ENCODE peak calls at places on chromosomes 2 and 18, in four cellular contexts. One of them, this sample, is unnamed.
A peak's percentile ranks its signal among the peaks of the same experiment; 100 is the strongest.

GRCh38 chr2:167454036-167454435 is 565.8 kb downstream of the XIRP2 start:
- DNase-seq in stomach: no peak
- DNase-seq in GM12878: no peak
- DNase-seq in transverse colon: no peak
- DNase-seq in this sample: no peak

GRCh38 chr18:79935499-79935898 is 16.0 kb downstream of the SLC66A2 start:
- DNase-seq in stomach: no peak
- DNase-seq in GM12878: no peak
- DNase-seq in transverse colon: peak; percentile 5
- DNase-seq in this sample: peak; percentile 37

GRCh38 chr2:218448934-218449333 is 30.0 kb downstream of the VIL1 start:
- DNase-seq in stomach: no peak
- DNase-seq in GM12878: no peak
- DNase-seq in transverse colon: peak; percentile 26
- DNase-seq in this sample: no peak

GRCh38 chr2:29009711-29010677 is 28.9 kb downstream of the TOGARAM2 start:
- DNase-seq in stomach: no peak
- DNase-seq in GM12878: no peak
- DNase-seq in transverse colon: no peak
- DNase-seq in this sample: no peak

GRCh38 chr2:61471905-61472805 is 1.3 kb upstream of the USP34 start:
- DNase-seq in stomach: no peak
- DNase-seq in GM12878: no peak
- DNase-seq in transverse colon: peak; percentile 34
- DNase-seq in this sample: no peak

GRCh38 chr2:56168163-56168562 is 15.6 kb upstream of the CCDC85A start:
- DNase-seq in stomach: no peak
- DNase-seq in GM12878: no peak
- DNase-seq in transverse colon: no peak
- DNase-seq in this sample: no peak

GRCh38 chr2:113218283-113219091 is 44.7 kb downstream of the PSD4 start:
- DNase-seq in stomach: no peak
- DNase-seq in GM12878: no peak
- DNase-seq in transverse colon: peak; percentile 83
- DNase-seq in this sample: peak; percentile 84

GRCh38 chr2:165793161-165793778 is 777 bp downstream of the GALNT3 start:
- DNase-seq in stomach: peak; percentile 74
- DNase-seq in GM12878: no peak
- DNase-seq in transverse colon: peak; percentile 56
- DNase-seq in this sample: no peak

GRCh38 chr2:151575338-151575737 is 158.9 kb downstream of the NEB start:
- DNase-seq in stomach: no peak
- DNase-seq in GM12878: no peak
- DNase-seq in transverse colon: no peak
- DNase-seq in this sample: no peak

GRCh38 chr2:5719629-5720334 is 27.6 kb downstream of the SOX11 start:
- DNase-seq in stomach: no peak
- DNase-seq in GM12878: no peak
- DNase-seq in transverse colon: no peak
- DNase-seq in this sample: no peak

GRCh38 chr2:179443175-179443574 is 178.5 kb upstream of the SESTD1 start:
- DNase-seq in stomach: no peak
- DNase-seq in GM12878: no peak
- DNase-seq in transverse colon: no peak
- DNase-seq in this sample: no peak

GRCh38 chr2:74815955-74816354 is 18.0 kb upstream of the HK2 start:
- DNase-seq in stomach: no peak
- DNase-seq in GM12878: no peak
- DNase-seq in transverse colon: no peak
- DNase-seq in this sample: no peak

GRCh38 chr2:129605654-129606053 is 373.8 kb upstream of the RAB6C start:
- DNase-seq in stomach: no peak
- DNase-seq in GM12878: no peak
- DNase-seq in transverse colon: no peak
- DNase-seq in this sample: no peak

GRCh38 chr2:129604560-129604959 is 374.9 kb upstream of the RAB6C start:
- DNase-seq in stomach: no peak
- DNase-seq in GM12878: no peak
- DNase-seq in transverse colon: no peak
- DNase-seq in this sample: no peak

GRCh38 chr2:129606496-129607270 is 372.8 kb upstream of the RAB6C start:
- DNase-seq in stomach: no peak
- DNase-seq in GM12878: no peak
- DNase-seq in transverse colon: no peak
- DNase-seq in this sample: no peak

GRCh38 chr2:129611456-129611855 is 368.0 kb upstream of the RAB6C start:
- DNase-seq in stomach: no peak
- DNase-seq in GM12878: no peak
- DNase-seq in transverse colon: no peak
- DNase-seq in this sample: no peak

GRCh38 chr2:129609224-129609623 is 370.2 kb upstream of the RAB6C start:
- DNase-seq in stomach: no peak
- DNase-seq in GM12878: no peak
- DNase-seq in transverse colon: no peak
- DNase-seq in this sample: no peak
- H3K4me3 ChIP-seq in stomach: no peak overlapping the region
- H3K4me3 ChIP-seq in GM12878: no peak overlapping the region
- H3K4me3 ChIP-seq in transverse colon: no peak overlapping the region
- H3K4me3 ChIP-seq in this sample: no peak overlapping the region

GRCh38 chr18:49274188-49274714 is 186.2 kb downstream of the DYM start:
- DNase-seq in stomach: no peak
- DNase-seq in GM12878: no peak
- DNase-seq in transverse colon: no peak
- DNase-seq in this sample: no peak

GRCh38 chr18:49276680-49277079 is 183.8 kb downstream of the DYM start:
- DNase-seq in stomach: no peak
- DNase-seq in GM12878: no peak
- DNase-seq in transverse colon: no peak
- DNase-seq in this sample: no peak

GRCh38 chr18:49273201-49273880 is 187.1 kb downstream of the DYM start:
- DNase-seq in stomach: no peak
- DNase-seq in GM12878: no peak
- DNase-seq in transverse colon: no peak
- DNase-seq in this sample: no peak

GRCh38 chr18:49277395-49278036 is 182.9 kb downstream of the DYM start:
- DNase-seq in stomach: no peak
- DNase-seq in GM12878: no peak
- DNase-seq in transverse colon: no peak
- DNase-seq in this sample: no peak

DNA sequence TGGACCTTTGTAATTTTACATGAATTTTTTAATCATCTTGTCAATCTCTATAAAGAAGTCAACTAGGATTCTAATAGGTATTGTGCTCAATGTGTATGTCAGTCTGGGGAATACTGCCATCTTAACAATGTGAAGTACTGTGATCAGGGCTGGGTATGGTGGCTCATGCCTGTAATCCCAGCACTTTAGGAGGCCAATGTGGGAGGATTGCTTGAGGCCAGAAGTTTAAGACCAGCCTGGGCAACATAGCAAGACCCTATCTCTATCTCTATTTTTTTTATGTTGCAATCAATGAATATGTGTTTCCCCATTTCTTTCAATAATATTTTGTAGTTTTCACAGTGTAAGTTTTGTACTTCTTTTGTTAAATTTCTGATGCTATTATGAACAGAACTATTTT is 185.0 kb downstream of the DYM start:
- DNase-seq in stomach: no peak
- DNase-seq in GM12878: no peak
- DNase-seq in transverse colon: no peak
- DNase-seq in this sample: no peak
- TF ChIP-seq EP300 in stomach: no peak
- TF ChIP-seq EP300 in GM12878: no peak
- TF ChIP-seq EP300 in transverse colon: no peak
- TF ChIP-seq EP300 in this sample: no peak

GRCh38 chr2:27723372-27724144 is 48.0 kb upstream of the MRPL33 start:
- DNase-seq in stomach: peak; percentile 79
- DNase-seq in GM12878: no peak
- DNase-seq in transverse colon: peak; percentile 70
- DNase-seq in this sample: peak; percentile 88

GRCh38 chr2:27721335-27721734 is 50.2 kb upstream of the MRPL33 start:
- DNase-seq in stomach: peak; percentile 50
- DNase-seq in GM12878: no peak
- DNase-seq in transverse colon: no peak
- DNase-seq in this sample: no peak

GRCh38 chr2:27717070-27717453 is 53.4 kb downstream of the SLC4A1AP start:
- DNase-seq in stomach: no peak
- DNase-seq in GM12878: no peak
- DNase-seq in transverse colon: no peak
- DNase-seq in this sample: no peak

GRCh38 chr2:27721884-27722485 is 49.5 kb upstream of the MRPL33 start:
- DNase-seq in stomach: no peak
- DNase-seq in GM12878: no peak
- DNase-seq in transverse colon: no peak
- DNase-seq in this sample: no peak

GRCh38 chr2:27720004-27720551 is 51.4 kb upstream of the MRPL33 start:
- DNase-seq in stomach: peak; percentile 51
- DNase-seq in GM12878: no peak
- DNase-seq in transverse colon: no peak
- DNase-seq in this sample: no peak
- TF ChIP-seq POLR2AphosphoS5 in stomach: no peak
- TF ChIP-seq POLR2AphosphoS5 in GM12878: no peak
- TF ChIP-seq POLR2AphosphoS5 in transverse colon: no peak
- TF ChIP-seq POLR2AphosphoS5 in this sample: no peak

GRCh38 chr2:37080231-37080630 is 3.9 kb downstream of the HEATR5B start:
- DNase-seq in stomach: no peak
- DNase-seq in GM12878: no peak
- DNase-seq in transverse colon: no peak
- DNase-seq in this sample: no peak

GRCh38 chr2:37083873-37084792 is at the start of the genes GPATCH11 and HEATR5B:
- DNase-seq in stomach: peak; percentile 96
- DNase-seq in GM12878: peak; percentile 95
- DNase-seq in transverse colon: peak; percentile 97
- DNase-seq in this sample: peak; percentile 97

GRCh38 chr2:37085731-37086147 is 1.4 kb downstream of the GPATCH11 start:
- DNase-seq in stomach: no peak
- DNase-seq in GM12878: no peak
- DNase-seq in transverse colon: no peak
- DNase-seq in this sample: no peak

GRCh38 chr2:37084797-37085196 is 479 bp downstream of the GPATCH11 start:
- DNase-seq in stomach: no peak
- DNase-seq in GM12878: no peak
- DNase-seq in transverse colon: no peak
- DNase-seq in this sample: no peak

GRCh38 chr2:37080674-37081073 is 3.5 kb downstream of the HEATR5B start:
- DNase-seq in stomach: no peak
- DNase-seq in GM12878: no peak
- DNase-seq in transverse colon: no peak
- DNase-seq in this sample: no peak
- H3K4me3 ChIP-seq in stomach: no peak overlapping the region
- H3K4me3 ChIP-seq in GM12878: peak overlapping the region; percentile 13
- H3K4me3 ChIP-seq in transverse colon: no peak overlapping the region
- H3K4me3 ChIP-seq in this sample: no peak overlapping the region

GRCh38 chr2:12734914-12735654 is 18.3 kb downstream of the TRIB2 start:
- DNase-seq in stomach: no peak
- DNase-seq in GM12878: no peak
- DNase-seq in transverse colon: no peak
- DNase-seq in this sample: no peak
- TF ChIP-seq EP300 in stomach: peak; percentile 59
- TF ChIP-seq EP300 in GM12878: no peak
- TF ChIP-seq EP300 in transverse colon: no peak
- TF ChIP-seq EP300 in this sample: no peak

GRCh38 chr2:215793747-215794595 is 219.4 kb downstream of the MREG start:
- DNase-seq in stomach: peak; percentile 59
- DNase-seq in GM12878: peak; percentile 56
- DNase-seq in transverse colon: peak; percentile 16
- DNase-seq in this sample: no peak

GRCh38 chr2:215797676-215798075 is 215.7 kb downstream of the MREG start:
- DNase-seq in stomach: no peak
- DNase-seq in GM12878: no peak
- DNase-seq in transverse colon: no peak
- DNase-seq in this sample: no peak

GRCh38 chr2:215796160-215796559 is 217.2 kb downstream of the MREG start:
- DNase-seq in stomach: peak; percentile 31
- DNase-seq in GM12878: no peak
- DNase-seq in transverse colon: no peak
- DNase-seq in this sample: no peak

GRCh38 chr2:215791481-215791937 is 221.8 kb downstream of the MREG start:
- DNase-seq in stomach: no peak
- DNase-seq in GM12878: no peak
- DNase-seq in transverse colon: no peak
- DNase-seq in this sample: no peak

GRCh38 chr2:215794829-215795546 is 218.4 kb downstream of the MREG start:
- DNase-seq in stomach: no peak
- DNase-seq in GM12878: no peak
- DNase-seq in transverse colon: no peak
- DNase-seq in this sample: no peak
- TF ChIP-seq POLR2AphosphoS5 in stomach: no peak
- TF ChIP-seq POLR2AphosphoS5 in GM12878: no peak
- TF ChIP-seq POLR2AphosphoS5 in transverse colon: no peak
- TF ChIP-seq POLR2AphosphoS5 in this sample: no peak

DNA sequence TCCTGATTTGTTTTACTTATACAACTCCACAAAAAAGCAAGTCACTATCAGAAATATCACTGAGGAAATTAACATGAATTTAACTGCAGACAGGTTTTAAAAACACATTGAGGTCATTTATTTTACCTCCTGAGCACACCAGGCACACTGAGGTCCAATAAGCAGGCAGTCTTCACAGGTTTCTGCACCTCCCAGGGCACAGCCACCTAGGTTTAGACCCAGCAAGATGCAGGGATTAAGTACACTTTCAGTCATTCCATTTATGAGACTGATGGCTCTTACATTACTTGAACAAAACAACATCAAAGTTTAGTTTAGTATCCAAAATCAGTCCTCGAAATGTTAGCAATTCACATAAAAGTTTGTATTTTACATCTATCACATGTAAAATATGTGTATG is 1.0 kb downstream of the ITGB6 start:
- DNase-seq in stomach: no peak
- DNase-seq in GM12878: no peak
- DNase-seq in transverse colon: no peak
- DNase-seq in this sample: no peak
- H3K4me3 ChIP-seq in stomach: no peak overlapping the region
- H3K4me3 ChIP-seq in GM12878: no peak overlapping the region
- H3K4me3 ChIP-seq in transverse colon: peak overlapping the region; percentile 34
- H3K4me3 ChIP-seq in this sample: no peak overlapping the region

GRCh38 chr2:43389581-43390466 is 163.4 kb upstream of the ZFP36L2 start:
- DNase-seq in stomach: no peak
- DNase-seq in GM12878: no peak
- DNase-seq in transverse colon: no peak
- DNase-seq in this sample: no peak
- TF ChIP-seq EP300 in stomach: no peak
- TF ChIP-seq EP300 in GM12878: no peak
- TF ChIP-seq EP300 in transverse colon: no peak
- TF ChIP-seq EP300 in this sample: no peak

DNA sequence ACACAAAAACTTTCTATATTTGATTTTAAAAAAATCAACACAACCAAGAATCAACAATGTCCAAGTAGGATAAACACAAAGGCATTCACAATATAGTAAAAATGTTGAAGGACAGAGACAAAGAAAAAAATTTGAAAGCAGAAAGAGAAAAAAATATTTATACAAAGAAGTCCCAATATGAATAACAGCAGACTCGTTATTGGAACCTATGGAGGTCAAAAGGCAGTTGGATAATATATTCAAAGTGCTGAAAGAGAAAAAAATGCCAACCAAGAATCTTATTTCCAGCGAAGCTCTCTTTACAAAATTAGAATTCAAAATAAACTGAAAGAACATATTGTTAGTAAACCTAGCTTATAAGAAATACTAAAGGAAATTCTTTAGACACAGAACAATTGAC is 859.5 kb downstream of the LRP1B start:
- DNase-seq in stomach: no peak
- DNase-seq in GM12878: no peak
- DNase-seq in transverse colon: no peak
- DNase-seq in this sample: no peak
- TF ChIP-seq POLR2AphosphoS5 in stomach: no peak
- TF ChIP-seq POLR2AphosphoS5 in GM12878: no peak
- TF ChIP-seq POLR2AphosphoS5 in transverse colon: no peak
- TF ChIP-seq POLR2AphosphoS5 in this sample: no peak

GRCh38 chr2:233480490-233481202 is 85.9 kb downstream of the USP40 start:
- DNase-seq in stomach: peak; percentile 94
- DNase-seq in GM12878: no peak
- DNase-seq in transverse colon: peak; percentile 52
- DNase-seq in this sample: peak; percentile 85
- H3K4me3 ChIP-seq in stomach: no peak overlapping the region
- H3K4me3 ChIP-seq in GM12878: no peak overlapping the region
- H3K4me3 ChIP-seq in transverse colon: no peak overlapping the region
- H3K4me3 ChIP-seq in this sample: no peak overlapping the region